ENCODE peak calls at places on chromosomes 13 and 19, in five cellular contexts. One of them, this sample, is unnamed.

GRCh38 chr19:35673121-35673804 is 6.9 kb downstream of the UPK1A start:
- DNase-seq in IMR-90: peak
- DNase-seq in H9: peak
- DNase-seq in neuronal stem cell: no peak
- DNase-seq in mesendoderm: peak
- DNase-seq in this sample: peak

GRCh38 chr13:30906411-30906990 is 430 bp downstream of the MEDAG start:
- DNase-seq in IMR-90: no peak
- DNase-seq in H9: peak
- DNase-seq in neuronal stem cell: no peak
- DNase-seq in mesendoderm: peak
- DNase-seq in this sample: peak

GRCh38 chr19:21022996-21023395 is 2.5 kb downstream of the ZNF430 start:
- DNase-seq in IMR-90: peak
- DNase-seq in H9: no peak
- DNase-seq in neuronal stem cell: no peak
- DNase-seq in mesendoderm: peak
- DNase-seq in this sample: no peak

GRCh38 chr19:49862411-49863253 is 4.7 kb downstream of the PNKP start:
- DNase-seq in IMR-90: no peak
- DNase-seq in H9: peak
- DNase-seq in neuronal stem cell: no peak
- DNase-seq in mesendoderm: peak
- DNase-seq in this sample: peak

GRCh38 chr13:101417043-101417406 is 717 bp upstream of the NALCN start:
- DNase-seq in IMR-90: peak
- DNase-seq in H9: no peak
- DNase-seq in neuronal stem cell: no peak
- DNase-seq in mesendoderm: peak
- DNase-seq in this sample: no peak

GRCh38 chr19:21468791-21469190 is 36.6 kb upstream of the ZNF429 start:
- DNase-seq in IMR-90: no peak
- DNase-seq in H9: peak
- DNase-seq in neuronal stem cell: no peak
- DNase-seq in mesendoderm: peak
- DNase-seq in this sample: no peak

GRCh38 chr19:48812094-48812929 is 1.5 kb upstream of the BCAT2 start:
- DNase-seq in IMR-90: peak
- DNase-seq in H9: peak
- DNase-seq in neuronal stem cell: peak
- DNase-seq in mesendoderm: peak
- DNase-seq in this sample: no peak

GRCh38 chr13:28493740-28494536 is 990 bp downstream of the FLT1 start:
- DNase-seq in IMR-90: no peak
- DNase-seq in H9: no peak
- DNase-seq in neuronal stem cell: peak
- DNase-seq in mesendoderm: peak
- DNase-seq in this sample: peak

GRCh38 chr13:66468656-66469055 is 761.5 kb downstream of the PCDH9 start:
- DNase-seq in IMR-90: peak
- DNase-seq in H9: no peak
- DNase-seq in neuronal stem cell: no peak
- DNase-seq in mesendoderm: no peak
- DNase-seq in this sample: no peak

GRCh38 chr13:82627183-82627582 is 1255.1 kb downstream of the SLITRK1 start:
- DNase-seq in IMR-90: peak
- DNase-seq in H9: no peak
- DNase-seq in neuronal stem cell: no peak
- DNase-seq in mesendoderm: no peak
- DNase-seq in this sample: no peak

GRCh38 chr19:35911790-35912189 is 3.7 kb upstream of the TYROBP start:
- DNase-seq in IMR-90: peak
- DNase-seq in H9: no peak
- DNase-seq in neuronal stem cell: no peak
- DNase-seq in mesendoderm: no peak
- DNase-seq in this sample: no peak

GRCh38 chr13:110006304-110006703 is 219.9 kb upstream of the IRS2 start:
- DNase-seq in IMR-90: peak
- DNase-seq in H9: no peak
- DNase-seq in neuronal stem cell: no peak
- DNase-seq in mesendoderm: no peak
- DNase-seq in this sample: no peak

DNA sequence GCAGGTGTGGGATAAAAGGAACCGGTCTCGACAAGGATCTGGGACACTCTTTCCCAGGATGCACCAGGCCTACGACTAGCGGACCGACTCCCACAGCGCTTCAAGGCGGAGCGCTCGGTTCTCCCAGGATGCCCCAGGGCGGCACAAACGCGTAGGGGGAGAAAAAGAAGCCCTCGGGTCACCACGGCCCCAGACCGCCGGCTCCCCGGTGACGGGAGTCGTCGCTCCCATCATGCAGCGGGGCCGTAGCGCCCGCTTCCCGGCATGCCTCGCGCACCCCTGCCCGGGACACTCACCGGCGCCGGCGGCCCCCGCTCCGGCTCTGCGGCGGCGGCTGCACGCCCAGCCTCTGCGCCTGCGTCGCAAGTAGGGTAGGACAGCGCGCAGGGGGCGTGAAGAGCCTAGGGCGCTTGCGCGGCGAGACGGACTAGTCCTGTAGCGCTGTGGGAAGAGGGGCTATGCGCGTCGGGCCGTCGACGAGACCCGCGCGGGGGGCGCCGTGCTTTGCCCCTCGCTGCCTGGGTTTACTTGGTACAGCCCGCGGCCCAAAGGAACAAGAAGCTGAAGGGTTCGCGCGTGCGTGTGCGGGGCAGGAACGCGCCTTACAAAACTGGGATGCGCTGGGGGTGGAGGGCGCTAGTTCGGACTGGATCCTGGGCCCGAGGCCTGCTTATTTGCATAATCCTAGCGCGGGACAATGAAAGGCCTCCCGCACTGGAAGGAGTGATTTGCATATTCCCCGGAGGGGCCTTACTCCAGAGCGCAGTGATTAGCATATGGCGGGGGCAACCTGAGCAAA is at the start of gene ZNF428:
- DNase-seq in IMR-90: peak
- DNase-seq in H9: peak
- DNase-seq in neuronal stem cell: peak
- DNase-seq in mesendoderm: peak
- DNase-seq in this sample: peak
- H3K18ac ChIP-seq in IMR-90: peak
- H3K18ac ChIP-seq in H9: peak
- H3K18ac ChIP-seq in neuronal stem cell: peak
- H3K18ac ChIP-seq in mesendoderm: peak
- H3K18ac ChIP-seq in this sample: peak

GRCh38 chr19:2456301-2456570 is 523 bp downstream of the LMNB2 start:
- DNase-seq in IMR-90: no peak
- DNase-seq in H9: no peak
- DNase-seq in neuronal stem cell: no peak
- DNase-seq in mesendoderm: no peak
- DNase-seq in this sample: no peak
- H3K23ac ChIP-seq in IMR-90: no peak
- H3K23ac ChIP-seq in H9: no peak
- H3K23ac ChIP-seq in neuronal stem cell: no peak
- H3K23ac ChIP-seq in mesendoderm: peak
- H3K23ac ChIP-seq in this sample: no peak

GRCh38 chr19:41377977-41378707 is 1.8 kb downstream of the TMEM91 start:
- DNase-seq in IMR-90: no peak
- DNase-seq in H9: peak
- DNase-seq in neuronal stem cell: no peak
- DNase-seq in mesendoderm: peak
- DNase-seq in this sample: peak
- H3K18ac ChIP-seq in IMR-90: no peak
- H3K18ac ChIP-seq in H9: no peak
- H3K18ac ChIP-seq in neuronal stem cell: no peak
- H3K18ac ChIP-seq in mesendoderm: no peak
- H3K18ac ChIP-seq in this sample: no peak

GRCh38 chr13:48303331-48304131 is at the start of gene RB1:
- DNase-seq in IMR-90: peak
- DNase-seq in H9: peak
- DNase-seq in neuronal stem cell: peak
- DNase-seq in mesendoderm: peak
- DNase-seq in this sample: peak
- H3K23ac ChIP-seq in IMR-90: peak
- H3K23ac ChIP-seq in H9: no peak
- H3K23ac ChIP-seq in neuronal stem cell: peak
- H3K23ac ChIP-seq in mesendoderm: no peak
- H3K23ac ChIP-seq in this sample: no peak

GRCh38 chr19:6270822-6271221 is 9.0 kb downstream of the MLLT1 start:
- DNase-seq in IMR-90: no peak
- DNase-seq in H9: no peak
- DNase-seq in neuronal stem cell: no peak
- DNase-seq in mesendoderm: no peak
- DNase-seq in this sample: no peak
- H3K18ac ChIP-seq in IMR-90: peak
- H3K18ac ChIP-seq in H9: no peak
- H3K18ac ChIP-seq in neuronal stem cell: peak
- H3K18ac ChIP-seq in mesendoderm: no peak
- H3K18ac ChIP-seq in this sample: no peak

GRCh38 chr19:4019578-4019977 is 12.0 kb downstream of the PIAS4 start:
- DNase-seq in IMR-90: no peak
- DNase-seq in H9: no peak
- DNase-seq in neuronal stem cell: no peak
- DNase-seq in mesendoderm: no peak
- DNase-seq in this sample: no peak

GRCh38 chr19:4025317-4025716 is 17.8 kb downstream of the PIAS4 start:
- DNase-seq in IMR-90: no peak
- DNase-seq in H9: no peak
- DNase-seq in neuronal stem cell: no peak
- DNase-seq in mesendoderm: no peak
- DNase-seq in this sample: no peak

GRCh38 chr19:4027146-4027545 is 19.6 kb downstream of the PIAS4 start:
- DNase-seq in IMR-90: no peak
- DNase-seq in H9: no peak
- DNase-seq in neuronal stem cell: no peak
- DNase-seq in mesendoderm: no peak
- DNase-seq in this sample: no peak

GRCh38 chr19:4028334-4029246 is 21.1 kb downstream of the PIAS4 start:
- DNase-seq in IMR-90: no peak
- DNase-seq in H9: no peak
- DNase-seq in neuronal stem cell: no peak
- DNase-seq in mesendoderm: no peak
- DNase-seq in this sample: no peak

DNA sequence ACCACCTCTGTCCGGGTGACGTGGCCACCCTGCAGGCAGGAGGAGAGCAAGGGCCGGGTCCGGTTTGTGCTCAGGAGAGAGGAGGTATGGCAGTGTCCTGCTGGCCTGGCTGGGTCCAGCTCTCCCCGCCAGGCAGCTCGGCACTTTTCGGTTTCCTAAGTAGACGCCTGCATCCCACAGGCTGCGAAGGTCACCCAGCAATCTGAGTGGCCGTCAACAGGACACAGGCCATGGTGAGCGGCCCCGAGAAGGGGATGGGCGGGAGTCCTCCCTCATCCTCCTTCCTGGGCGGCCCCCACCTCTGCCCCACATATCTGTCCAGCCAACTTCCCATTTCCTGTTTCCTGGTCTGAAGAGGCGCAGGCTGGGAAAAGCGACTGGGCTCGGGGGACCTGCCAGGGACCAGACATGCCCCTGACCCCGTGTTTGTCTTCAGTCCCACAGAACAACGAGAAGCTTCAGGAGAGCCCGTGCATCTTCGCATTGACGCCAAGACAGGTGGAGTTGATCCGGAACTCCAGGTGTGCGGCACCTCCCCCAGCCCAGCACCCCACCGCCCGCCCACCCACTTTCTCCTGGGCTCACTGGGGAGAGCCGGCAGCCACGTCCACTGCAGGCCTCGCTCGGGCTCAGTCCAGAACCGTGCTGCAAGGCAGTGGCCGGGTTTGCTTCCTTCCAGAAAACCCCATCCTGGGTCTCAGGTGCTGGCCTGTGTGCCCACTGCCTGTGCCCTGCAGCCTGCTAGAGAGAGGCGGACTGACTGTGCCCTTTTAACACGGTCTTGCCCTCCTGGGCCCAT is 16.3 kb downstream of the PIAS4 start:
- DNase-seq in IMR-90: no peak
- DNase-seq in H9: no peak
- DNase-seq in neuronal stem cell: no peak
- DNase-seq in mesendoderm: no peak
- DNase-seq in this sample: no peak
- H3K23ac ChIP-seq in IMR-90: no peak
- H3K23ac ChIP-seq in H9: no peak
- H3K23ac ChIP-seq in neuronal stem cell: no peak
- H3K23ac ChIP-seq in mesendoderm: no peak
- H3K23ac ChIP-seq in this sample: no peak

GRCh38 chr19:23855676-23856075 is 59.0 kb upstream of the ZNF726 start:
- DNase-seq in IMR-90: no peak
- DNase-seq in H9: no peak
- DNase-seq in neuronal stem cell: no peak
- DNase-seq in mesendoderm: peak
- DNase-seq in this sample: peak

DNA sequence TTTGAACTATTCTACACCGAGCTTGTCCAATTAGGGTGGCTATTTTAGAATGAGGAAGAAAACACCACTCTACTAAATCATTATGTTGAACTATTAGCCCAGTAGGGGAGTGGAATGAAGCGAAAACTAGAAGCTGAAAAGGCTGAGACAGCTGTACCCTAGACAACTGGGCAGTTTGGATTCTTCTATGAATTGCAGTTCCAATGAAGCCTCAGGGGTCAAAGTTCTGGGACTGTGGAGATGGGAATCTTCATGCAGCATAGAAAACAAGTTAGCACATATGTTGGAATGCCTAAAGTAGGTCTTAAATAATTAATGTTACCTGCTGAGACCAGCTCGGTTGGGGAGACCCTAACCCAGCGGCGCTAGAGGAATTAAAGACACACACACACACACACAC is 62.7 kb upstream of the ZNF726 start:
- DNase-seq in IMR-90: no peak
- DNase-seq in H9: no peak
- DNase-seq in neuronal stem cell: no peak
- DNase-seq in mesendoderm: no peak
- DNase-seq in this sample: no peak
- H3K18ac ChIP-seq in IMR-90: no peak
- H3K18ac ChIP-seq in H9: no peak
- H3K18ac ChIP-seq in neuronal stem cell: no peak
- H3K18ac ChIP-seq in mesendoderm: no peak
- H3K18ac ChIP-seq in this sample: no peak

This sample was measured in H1.